ENCODE peak calls at places on chromosomes 11 and 22, in five cellular contexts. V, N, K, R and D are unnamed samples. For H3K27me3 and H3K4me1, the result is how much of the 10 kb centered on the place peaks cover.

GRCh38 chr11:15327786-15328231 is 213.1 kb downstream of the INSC start:
- DNase-seq in R (peak), V (peak), N (peak), K (peak), D (no peak)

GRCh38 chr11:86046111-86046510 is 22.8 kb downstream of the PICALM start:
- DNase-seq in N (no peak), K (no peak), R (no peak), V (no peak), D (no peak)

GRCh38 chr22:17268501-17269223 is 49.4 kb upstream of the ADA2 start:
- DNase-seq in V (no peak), R (no peak), N (no peak), K (no peak), D (no peak)

GRCh38 chr11:13859986-13860385 is 102.5 kb upstream of the SPON1 start:
- DNase-seq in R (no peak), N (no peak), K (no peak), V (no peak), D (peak)

GRCh38 chr11:396948-397548 is 3.0 kb downstream of the PKP3 start:
- DNase-seq in N (peak), K (peak), R (no peak), V (no peak), D (peak)

GRCh38 chr11:115848080-115848479 is 343.9 kb upstream of the CADM1 start:
- DNase-seq in V (no peak), R (no peak), K (no peak), N (no peak), D (no peak)

GRCh38 chr11:12170984-12171383 is 60.6 kb downstream of the MICAL2 start:
- DNase-seq in K (peak), V (peak), R (no peak), N (no peak), D (no peak)

GRCh38 chr11:117313103-117313502 is 3.0 kb downstream of the BACE1 start:
- DNase-seq in K (no peak), N (no peak), V (no peak), R (no peak), D (no peak)

GRCh38 chr22:46631113-46631512 is 10.9 kb downstream of the GRAMD4 start:
- DNase-seq in R (no peak), K (no peak), V (no peak), N (no peak), D (no peak)

GRCh38 chr11:96061730-96062524 is 138.0 kb upstream of the MTMR2 start:
- DNase-seq in V (peak), K (peak), N (no peak), R (peak), D (peak)

GRCh38 chr11:123129920-123130319 is 65.1 kb downstream of the CLMP start:
- DNase-seq in K (peak), V (peak), R (no peak), N (no peak), D (no peak)

GRCh38 chr22:29524440-29525191 is 28.9 kb downstream of the THOC5 start:
- DNase-seq in N (peak), R (peak), K (peak), V (peak), D (no peak)

GRCh38 chr22:32378703-32379272 is 21.1 kb downstream of the RFPL3 start:
- DNase-seq in K (peak), V (peak), N (peak), R (peak), D (no peak)

GRCh38 chr11:76282786-76283185 is 76.5 kb upstream of the WNT11 start:
- DNase-seq in R (no peak), V (no peak), K (no peak), N (no peak), D (no peak)

GRCh38 chr11:103601230-103601846 is 435.1 kb upstream of the DDI1 start:
- DNase-seq in N (peak), V (peak), K (peak), R (peak), D (peak)

GRCh38 chr22:24037851-24038765 is 27.0 kb downstream of the CABIN1 start:
- DNase-seq in K (no peak), N (no peak), V (no peak), R (no peak), D (peak)

GRCh38 chr11:33507967-33508366 is 192.7 kb downstream of the C11orf91 start:
- DNase-seq in K (peak), R (peak), N (no peak), V (peak), D (no peak)

GRCh38 chr11:555500-556174 is 4.9 kb downstream of the LMNTD2 start:
- DNase-seq in R (no peak), V (no peak), K (no peak), N (no peak), D (no peak)

GRCh38 chr11:117830674-117831351 is 6.3 kb upstream of the FXYD2 start:
- DNase-seq in R (no peak), K (no peak), N (peak), V (no peak), D (no peak)

GRCh38 chr11:70498171-70498571 is 99.8 kb downstream of the CTTN start:
- DNase-seq in V (no peak), R (no peak), K (no peak), N (no peak), D (no peak)

GRCh38 chr22:36870250-36870649 is 9.4 kb downstream of the NCF4 start:
- DNase-seq in V (no peak), K (no peak), N (no peak), R (peak), D (no peak)

GRCh38 chr11:130159139-130159538 is 443 bp upstream of the ST14 start:
- DNase-seq in K (no peak), V (no peak), R (no peak), N (no peak), D (no peak)
- H3K27me3 ChIP-seq in K (half or more), V (under half), R (under half), N (under half), D (under half)

GRCh38 chr11:134652586-134653255 is 240.7 kb upstream of the B3GAT1 start:
- DNase-seq in K (no peak), R (no peak), N (peak), V (no peak), D (no peak)

GRCh38 chr11:134656861-134657540 is 245.0 kb upstream of the B3GAT1 start:
- DNase-seq in R (no peak), N (peak), K (no peak), V (no peak), D (peak)

GRCh38 chr11:134657631-134658030 is 245.6 kb upstream of the B3GAT1 start:
- DNase-seq in N (peak), R (no peak), V (no peak), K (no peak), D (no peak)

GRCh38 chr11:134655189-134655937 is 243.3 kb upstream of the B3GAT1 start:
- DNase-seq in R (no peak), V (no peak), K (no peak), N (peak), D (no peak)

GRCh38 chr11:134654161-134654915 is 242.3 kb upstream of the B3GAT1 start:
- DNase-seq in V (no peak), N (peak), R (no peak), K (no peak), D (no peak)
- H3K27ac ChIP-seq in V (no peak), N (no peak), R (no peak), K (no peak), D (no peak)

GRCh38 chr11:1834791-1835670 is at the start of gene SYT8:
- DNase-seq in V (no peak), R (no peak), K (no peak), N (no peak), D (no peak)
- H3K4me1 ChIP-seq in V (half or more), R (under half), K (under half), N (under half), D (under half)

GRCh38 chr22:22893077-22893805 is 5.6 kb downstream of the IGLL5 start:
- DNase-seq in K (no peak), V (no peak), R (no peak), N (peak), D (no peak)
- H3K27me3 ChIP-seq in K (under half), V (under half), R (under half), N (under half), D (under half)

DNA sequence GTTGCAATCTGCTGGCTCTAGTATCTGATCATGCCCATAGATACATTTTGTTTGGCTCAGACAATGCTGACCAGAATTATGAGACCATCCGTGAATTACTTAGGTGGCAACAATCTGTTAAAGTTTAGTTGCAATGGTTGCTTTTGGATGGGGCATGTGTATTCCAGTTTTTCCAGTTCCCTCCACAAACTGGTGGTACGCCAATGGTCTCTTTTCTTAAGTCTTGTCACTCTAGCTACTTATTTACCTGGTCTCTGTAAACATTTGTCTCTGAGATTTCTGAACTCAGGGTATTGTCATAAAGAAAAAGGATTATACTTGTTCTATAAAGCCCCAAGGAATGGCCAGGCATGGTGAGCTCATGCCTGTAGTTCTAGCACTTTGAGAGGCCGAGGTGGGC is 65.9 kb downstream of the PGR start:
- DNase-seq in R (no peak), N (no peak), K (no peak), V (no peak), D (no peak)
- H3K27ac ChIP-seq in R (no peak), N (no peak), K (no peak), V (no peak), D (no peak)

DNA sequence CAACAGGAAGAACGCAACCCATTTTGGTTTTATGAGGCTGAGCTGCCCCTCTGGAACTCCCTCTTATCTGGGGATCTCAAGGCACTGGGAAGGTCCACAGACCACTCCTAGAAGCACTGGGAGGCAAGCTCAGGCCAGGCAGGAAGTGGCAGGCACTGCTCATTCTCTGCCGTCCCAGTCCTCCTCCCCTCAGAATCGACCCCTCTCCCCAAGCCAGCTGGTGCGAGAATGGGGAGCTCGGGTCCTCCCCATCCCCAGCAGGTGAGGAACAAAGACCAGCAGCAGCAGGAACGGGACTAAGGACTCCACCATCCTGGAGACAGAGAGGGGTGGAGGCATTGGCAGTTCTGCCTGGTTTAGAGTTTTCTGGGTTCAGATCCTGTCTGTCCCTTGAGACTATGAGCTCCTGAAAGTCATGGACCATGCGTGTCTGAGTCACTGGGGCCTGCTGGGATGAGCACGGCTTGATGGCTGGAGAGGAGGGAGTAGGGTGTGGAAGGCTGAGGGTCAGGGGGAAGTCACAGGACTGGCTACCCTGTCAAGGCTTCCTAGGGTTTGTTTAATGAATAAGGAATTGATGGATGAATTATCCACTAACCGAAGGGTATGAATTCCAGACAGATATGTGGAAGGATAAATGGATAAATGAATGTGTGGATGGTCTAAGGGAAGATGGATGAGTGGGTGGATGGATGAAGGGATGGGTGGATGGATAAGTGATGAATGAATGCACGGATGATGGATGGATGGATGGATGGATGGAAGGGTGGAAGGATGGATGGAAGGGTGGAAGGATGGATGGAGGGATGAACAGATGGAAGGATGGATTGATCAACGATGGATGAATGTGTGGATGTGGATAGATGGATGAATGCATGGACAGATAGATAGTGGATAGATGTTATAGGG is 6.4 kb downstream of the MYEOV start:
- DNase-seq in K (peak), V (peak), N (no peak), R (peak), D (no peak)
- H3K4me1 ChIP-seq in K (half or more), V (half or more), N (under half), R (half or more), D (under half)

GRCh38 chr11:16899708-16900107 is 114.5 kb downstream of the PLEKHA7 start:
- DNase-seq in K (no peak), V (no peak), R (no peak), N (peak), D (no peak)

GRCh38 chr11:16898274-16898985 is 115.8 kb downstream of the PLEKHA7 start:
- DNase-seq in R (no peak), N (no peak), V (no peak), K (no peak), D (no peak)

GRCh38 chr11:16905375-16905774 is 108.8 kb downstream of the PLEKHA7 start:
- DNase-seq in V (no peak), K (no peak), N (no peak), R (no peak), D (no peak)

GRCh38 chr11:16902182-16902581 is 112.0 kb downstream of the PLEKHA7 start:
- DNase-seq in K (peak), R (peak), V (no peak), N (no peak), D (no peak)

GRCh38 chr11:16902979-16903378 is 111.2 kb downstream of the PLEKHA7 start:
- DNase-seq in R (no peak), V (no peak), K (no peak), N (no peak), D (no peak)
- H3K27me3 ChIP-seq in R (under half), V (under half), K (under half), N (under half), D (under half)